ENCODE peak calls at places on chromosomes 6 and 20, in seven cellular contexts. N is right cardiac atrium; S is effector memory CD4-positive, alpha-beta T cell; E is RWPE2; U is left ventricle myocardium inferior; J is HCT116; V is mammary epithelial cell. H is an unnamed sample.

GRCh38 chr6:144644776-144645175 is 359.6 kb downstream of the UTRN start:
- DNase-seq in V (no peak), E (no peak), S (no peak), N (no peak), J (no peak), U (no peak), H (no peak)

GRCh38 chr6:16660157-16660497 is 101.1 kb downstream of the ATXN1 start:
- DNase-seq in S (no peak), J (no peak), U (no peak), V (no peak), N (no peak), E (no peak), H (no peak)

GRCh38 chr6:45138765-45139164 is 189.4 kb upstream of the RUNX2 start:
- DNase-seq in E (no peak), J (no peak), U (no peak), S (no peak), N (no peak), V (no peak), H (no peak)

GRCh38 chr6:37990762-37991525 is 171.4 kb downstream of the ZFAND3 start:
- DNase-seq in S (no peak), N (no peak), V (peak), E (no peak), J (no peak), U (no peak), H (peak)

GRCh38 chr6:358432-358831 is 33.1 kb upstream of the IRF4 start:
- DNase-seq in S (no peak), N (peak), J (no peak), U (no peak), V (no peak), E (no peak), H (no peak)

GRCh38 chr6:322940-323729 is 30.8 kb downstream of the DUSP22 start:
- DNase-seq in J (no peak), N (peak), E (peak), V (no peak), U (no peak), S (no peak), H (no peak)

GRCh38 chr20:46895906-46896242 is 1.2 kb downstream of the EYA2 start:
- DNase-seq in U (no peak), J (no peak), E (no peak), S (no peak), N (peak), V (no peak), H (no peak)

GRCh38 chr6:111002350-111002749 is 20.5 kb downstream of the RPF2 start:
- DNase-seq in N (no peak), U (no peak), J (no peak), V (no peak), E (no peak), S (no peak), H (no peak)

GRCh38 chr6:44023586-44024454 is 103.4 kb downstream of the MRPL14 start:
- DNase-seq in S (no peak), N (peak), J (no peak), E (no peak), U (no peak), V (no peak), H (no peak)

GRCh38 chr6:116036075-116036773 is 24.5 kb downstream of the FRK start:
- DNase-seq in U (no peak), V (no peak), E (no peak), J (no peak), S (no peak), N (no peak), H (no peak)

GRCh38 chr6:140774080-140774505 is 1358.6 kb upstream of the GJE1 start:
- DNase-seq in S (no peak), N (no peak), E (no peak), U (no peak), V (peak), J (peak), H (peak)

GRCh38 chr6:14037402-14038277 is 79.9 kb upstream of the CD83 start:
- DNase-seq in E (no peak), J (no peak), S (no peak), V (peak), U (no peak), N (no peak), H (peak)

GRCh38 chr6:15114061-15114460 is 131.8 kb upstream of the JARID2 start:
- DNase-seq in S (no peak), J (no peak), N (no peak), V (no peak), E (no peak), U (no peak), H (no peak)

GRCh38 chr20:19958923-19959322 is 58.2 kb upstream of the NAA20 start:
- DNase-seq in V (no peak), N (no peak), U (no peak), J (no peak), E (no peak), S (no peak), H (no peak)

GRCh38 chr20:41672282-41672681 is 54.1 kb upstream of the CHD6 start:
- DNase-seq in E (no peak), J (no peak), S (no peak), U (no peak), V (no peak), N (no peak), H (no peak)

GRCh38 chr20:23365390-23366165 is 3.6 kb downstream of the GZF1 start:
- DNase-seq in V (no peak), S (no peak), J (no peak), N (peak), E (no peak), U (no peak), H (no peak)

GRCh38 chr6:73516712-73517489 is 3.9 kb downstream of the EEF1A1 start:
- DNase-seq in V (no peak), N (no peak), S (no peak), U (no peak), J (no peak), E (no peak), H (no peak)

GRCh38 chr6:165987483-165988305 is 180.0 kb downstream of the TBXT start:
- DNase-seq in J (no peak), U (peak), S (no peak), N (peak), E (no peak), V (peak), H (peak)

GRCh38 chr6:125486881-125487280 is 185.1 kb upstream of the HDDC2 start:
- DNase-seq in U (no peak), V (no peak), J (no peak), S (no peak), E (no peak), N (no peak), H (no peak)

GRCh38 chr6:26360451-26361416 is 4.3 kb upstream of the BTN3A2 start:
- DNase-seq in S (no peak), E (no peak), V (no peak), U (no peak), N (no peak), J (no peak), H (no peak)

GRCh38 chr6:797479-798077 is 104.6 kb upstream of the EXOC2 start:
- DNase-seq in J (peak), E (no peak), U (no peak), V (peak), N (no peak), S (no peak), H (peak)

GRCh38 chr6:168208436-168208835 is 111.1 kb downstream of the DACT2 start:
- DNase-seq in U (no peak), N (no peak), V (no peak), J (no peak), S (no peak), E (no peak), H (no peak)

GRCh38 chr6:168071620-168072019 is 7.4 kb downstream of the FRMD1 start:
- DNase-seq in N (no peak), S (no peak), V (no peak), E (no peak), J (no peak), U (no peak), H (no peak)

GRCh38 chr6:20404641-20405032 is 3.0 kb downstream of the E2F3 start:
- DNase-seq in N (peak), J (peak), E (no peak), V (peak), U (no peak), S (peak), H (no peak)

DNA sequence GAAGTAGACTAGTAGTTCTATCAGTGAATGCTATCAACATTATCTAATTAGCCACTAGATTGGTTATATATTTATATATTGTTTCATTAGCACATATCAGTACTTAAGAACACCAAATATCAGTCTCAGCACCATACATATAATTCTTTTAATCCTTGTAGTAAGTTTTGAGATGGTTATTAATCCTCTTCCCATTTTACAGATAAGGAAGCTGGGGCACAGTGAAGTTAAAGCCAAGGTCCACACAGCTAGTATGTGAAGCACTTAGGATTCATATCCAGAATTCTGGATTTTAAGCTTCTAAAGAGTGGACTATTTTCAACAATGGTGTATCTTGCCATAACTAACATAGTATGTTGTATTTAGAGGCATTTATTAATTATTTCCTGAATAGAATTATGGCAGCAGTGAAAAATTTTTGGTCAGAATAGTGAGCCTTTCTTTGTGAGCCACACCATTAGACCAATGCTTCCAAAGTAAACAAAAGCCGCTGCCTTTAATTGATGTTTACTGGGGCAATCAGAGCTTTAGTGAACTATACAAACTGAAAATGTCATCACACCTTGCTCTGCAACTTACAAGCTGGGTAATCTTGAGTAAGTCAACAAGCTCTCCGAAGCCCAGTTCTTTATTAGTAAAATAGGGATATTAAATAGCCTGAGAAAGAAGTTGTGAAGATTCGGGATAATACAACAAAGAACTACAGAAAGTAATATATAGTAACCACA is 41.9 kb upstream of the HBS1L start:
- DNase-seq in J (no peak), U (no peak), E (no peak), V (no peak), N (no peak), S (no peak), H (no peak)
- H3K4me3 ChIP-seq in J (no peak), U (no peak), E (no peak), V (no peak), N (no peak), S (no peak), H (no peak)

DNA sequence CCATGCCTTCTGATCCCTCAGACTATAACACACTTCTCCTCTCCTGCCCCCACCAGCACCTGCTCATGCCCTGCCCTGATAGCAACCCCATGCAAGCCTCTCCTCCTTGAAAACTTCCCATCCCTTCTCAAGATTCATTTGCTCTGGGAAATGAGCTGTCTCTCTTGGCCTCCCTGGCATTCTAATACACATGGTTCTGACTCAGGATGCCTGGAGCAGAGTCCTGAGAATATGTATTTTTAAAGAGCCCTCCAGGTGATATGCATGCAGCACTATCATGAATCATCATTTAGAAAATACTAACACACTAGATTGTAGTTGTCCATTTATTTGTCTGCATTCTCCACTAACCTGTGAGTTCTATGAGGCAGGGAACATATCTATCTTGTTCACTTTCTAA is 26.6 kb downstream of the HDGFL1 start:
- DNase-seq in V (peak), U (no peak), N (no peak), E (no peak), S (no peak), J (no peak), H (no peak)
- H3K4me3 ChIP-seq in V (no peak), U (no peak), N (no peak), E (no peak), S (no peak), J (no peak), H (no peak)

GRCh38 chr6:10410214-10410873 is 4.5 kb downstream of the TFAP2A start:
- DNase-seq in N (no peak), U (no peak), V (peak), J (no peak), S (no peak), E (no peak), H (no peak)

GRCh38 chr6:10411915-10412164 is 3.0 kb downstream of the TFAP2A start:
- DNase-seq in N (peak), U (no peak), J (no peak), S (no peak), E (no peak), V (no peak), H (no peak)

GRCh38 chr6:10411131-10411914 is 3.6 kb downstream of the TFAP2A start:
- DNase-seq in J (no peak), N (peak), U (no peak), V (peak), E (no peak), S (no peak), H (no peak)

GRCh38 chr6:10409160-10409765 is 5.6 kb downstream of the TFAP2A start:
- DNase-seq in E (no peak), V (peak), S (no peak), U (no peak), N (no peak), J (no peak), H (no peak)

DNA sequence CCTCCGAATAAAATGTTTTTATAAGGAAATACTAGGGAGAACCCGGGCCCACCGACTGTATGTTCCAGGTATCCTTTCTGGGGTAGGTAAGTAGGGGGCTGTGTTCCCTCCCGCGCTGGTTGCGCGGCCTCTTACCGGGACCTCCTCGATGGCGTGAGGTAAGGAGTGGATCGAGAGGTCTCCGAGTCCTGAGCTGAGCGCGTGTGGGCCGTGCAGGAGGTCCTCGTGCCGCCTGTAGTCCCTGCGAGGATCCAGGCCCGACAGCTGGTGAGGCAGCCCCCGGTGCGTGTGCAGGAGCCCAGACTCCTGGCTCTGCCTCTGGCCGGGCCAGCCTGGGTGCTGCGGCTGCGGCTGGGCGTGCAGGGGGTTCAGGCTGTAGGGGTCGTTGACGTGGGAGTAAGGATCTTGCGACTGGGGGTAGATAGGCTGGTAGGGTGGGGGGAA is 5.1 kb downstream of the TFAP2A start:
- DNase-seq in E (peak), V (peak), J (no peak), U (no peak), N (no peak), S (no peak), H (no peak)
- H3K4me3 ChIP-seq in E (peak), V (peak), J (no peak), U (peak), N (no peak), S (no peak), H (no peak)

DNA sequence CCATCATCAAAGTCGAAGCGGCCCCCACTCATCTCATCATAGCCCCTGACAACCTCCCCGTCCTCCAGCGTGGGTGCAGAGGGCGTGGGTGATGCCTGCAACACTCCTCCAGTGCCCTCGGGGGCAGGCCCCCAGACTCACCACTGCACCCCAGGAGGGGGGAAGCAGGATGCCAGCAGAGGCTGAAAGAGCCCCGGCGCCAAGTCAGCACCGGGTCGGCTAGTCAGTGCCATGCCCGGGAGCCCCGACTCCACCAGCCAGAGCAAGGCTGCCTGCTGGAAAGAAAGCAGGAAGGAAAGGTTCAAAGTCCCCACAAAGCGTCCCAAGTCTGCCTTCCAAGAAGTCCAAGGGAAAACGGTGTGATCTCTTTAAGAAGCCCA is 324 bp downstream of the JPH2 start:
- DNase-seq in V (no peak), E (no peak), S (no peak), J (no peak), U (no peak), N (no peak), H (no peak)
- H3K4me3 ChIP-seq in V (peak), E (peak), S (no peak), J (peak), U (peak), N (peak), H (peak)

DNA sequence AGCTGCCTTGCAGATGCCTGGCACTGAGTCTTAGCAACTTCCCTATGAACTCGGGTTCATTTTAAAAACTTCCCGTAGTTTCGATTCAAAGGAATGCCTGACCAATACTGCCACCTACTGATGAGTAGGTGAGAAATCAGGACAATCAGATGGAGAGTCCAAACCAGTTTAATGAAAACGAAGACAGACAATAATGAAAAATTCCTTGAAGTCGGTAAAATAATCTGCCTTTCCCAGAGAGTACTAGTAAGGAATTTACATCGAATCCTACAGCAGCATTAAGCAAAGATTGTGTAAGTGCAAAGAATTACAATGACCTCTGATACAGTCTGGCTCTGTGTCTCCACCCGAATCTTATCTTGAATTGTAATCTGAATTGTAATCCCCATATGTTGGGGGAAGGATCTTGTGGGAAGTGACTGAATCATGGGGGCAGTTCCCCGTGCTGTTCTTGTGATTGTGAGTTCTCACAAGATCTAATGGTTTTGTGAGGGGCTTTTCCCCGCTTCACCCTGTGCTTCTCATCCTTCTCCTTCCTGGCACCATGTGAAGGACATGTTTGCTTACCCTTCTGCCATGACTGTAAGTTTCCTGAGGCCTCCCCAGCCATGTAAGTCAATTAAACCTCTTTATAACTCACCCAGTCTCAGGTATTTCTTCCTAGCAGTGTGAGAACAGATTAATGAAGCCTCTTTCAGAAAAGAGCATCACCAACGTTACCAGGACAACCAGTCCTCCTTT is 134.4 kb downstream of the ARHGAP18 start:
- DNase-seq in N (peak), J (peak), S (no peak), V (peak), U (no peak), E (no peak), H (no peak)
- H3K4me3 ChIP-seq in N (peak), J (no peak), S (peak), V (no peak), U (peak), E (no peak), H (no peak)

DNA sequence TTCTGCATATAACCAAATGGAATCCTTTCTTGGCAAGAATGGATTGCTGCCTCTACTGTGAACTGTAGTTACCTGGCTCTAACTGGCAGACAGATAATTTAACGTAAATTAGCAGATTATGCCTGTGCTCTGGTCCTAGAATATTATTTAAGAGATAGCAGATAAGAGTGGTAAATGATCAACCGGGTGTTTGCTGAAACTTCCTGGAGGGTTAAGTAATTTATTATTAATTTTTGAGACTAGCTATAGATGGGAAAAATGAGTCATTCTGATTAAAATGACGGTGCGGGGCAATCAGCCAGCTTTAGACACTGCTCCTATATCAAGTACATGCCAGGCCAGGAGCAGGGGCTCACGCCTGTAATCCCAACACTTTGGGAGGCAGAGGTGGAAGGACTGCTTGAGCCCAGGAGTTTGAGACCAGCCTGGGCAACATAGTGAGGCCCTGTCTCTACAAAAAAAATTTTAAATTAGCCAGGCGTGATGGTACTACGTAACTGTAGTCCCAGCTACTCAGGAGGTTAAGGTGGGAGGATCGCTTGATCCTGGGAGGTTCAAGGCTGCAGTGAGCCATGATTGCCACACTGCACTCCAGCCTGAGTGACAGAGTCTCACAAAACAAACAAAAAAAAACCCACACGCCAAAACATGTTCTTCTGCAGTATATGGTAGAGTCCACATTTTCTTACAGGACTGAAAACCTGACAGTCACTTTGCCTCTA is 22.6 kb downstream of the B4GALT5 start:
- DNase-seq in V (no peak), U (no peak), J (peak), N (no peak), E (no peak), S (no peak), H (no peak)
- H3K4me3 ChIP-seq in V (no peak), U (no peak), J (no peak), N (no peak), E (no peak), S (no peak), H (no peak)

H was measured in skeletal muscle cell.